ENCODE peak calls at places on chromosomes 16 and 17, in four cellular contexts. One of them, this sample, is unnamed.

GRCh38 chr16:71421911-71422310 is 19.9 kb downstream of the TLE7 start:
- DNase-seq in K562: peak
- DNase-seq in HL-60: peak
- DNase-seq in GM12878: no peak
- DNase-seq in this sample: no peak

GRCh38 chr17:14069251-14069981 is at the start of gene COX10:
- DNase-seq in K562: peak
- DNase-seq in HL-60: peak
- DNase-seq in GM12878: peak
- DNase-seq in this sample: peak

GRCh38 chr16:22813946-22814325 is at the start of gene HS3ST2:
- DNase-seq in K562: no peak
- DNase-seq in HL-60: peak
- DNase-seq in GM12878: no peak
- DNase-seq in this sample: no peak

GRCh38 chr16:49788505-49788904 is 67.4 kb downstream of the ZNF423 start:
- DNase-seq in K562: no peak
- DNase-seq in HL-60: no peak
- DNase-seq in GM12878: no peak
- DNase-seq in this sample: no peak

GRCh38 chr17:61402978-61403845 is 3.6 kb downstream of the TBX2 start:
- DNase-seq in K562: no peak
- DNase-seq in HL-60: no peak
- DNase-seq in GM12878: no peak
- DNase-seq in this sample: peak

GRCh38 chr16:2518823-2519710 is 1.1 kb upstream of the AMDHD2 start:
- DNase-seq in K562: no peak
- DNase-seq in HL-60: no peak
- DNase-seq in GM12878: no peak
- DNase-seq in this sample: no peak

GRCh38 chr16:87703835-87704375 is 61.9 kb downstream of the KLHDC4 start:
- DNase-seq in K562: no peak
- DNase-seq in HL-60: no peak
- DNase-seq in GM12878: no peak
- DNase-seq in this sample: no peak

GRCh38 chr17:66948061-66948750 is 16.3 kb upstream of the CACNG4 start:
- DNase-seq in K562: no peak
- DNase-seq in HL-60: no peak
- DNase-seq in GM12878: no peak
- DNase-seq in this sample: no peak

GRCh38 chr16:70738083-70738977 is 52.5 kb upstream of the MTSS2 start:
- DNase-seq in K562: peak
- DNase-seq in HL-60: peak
- DNase-seq in GM12878: no peak
- DNase-seq in this sample: no peak

GRCh38 chr17:43645765-43646481 is 15.8 kb downstream of the MEOX1 start:
- DNase-seq in K562: no peak
- DNase-seq in HL-60: no peak
- DNase-seq in GM12878: no peak
- DNase-seq in this sample: no peak

GRCh38 chr17:16215002-16215272 is 397 bp downstream of the NCOR1 start:
- DNase-seq in K562: peak
- DNase-seq in HL-60: peak
- DNase-seq in GM12878: no peak
- DNase-seq in this sample: peak

GRCh38 chr16:55622930-55623561 is 32.7 kb upstream of the SLC6A2 start:
- DNase-seq in K562: peak
- DNase-seq in HL-60: no peak
- DNase-seq in GM12878: no peak
- DNase-seq in this sample: no peak

GRCh38 chr17:63675231-63675606 is 24.7 kb downstream of the LIMD2 start:
- DNase-seq in K562: peak
- DNase-seq in HL-60: no peak
- DNase-seq in GM12878: no peak
- DNase-seq in this sample: no peak

GRCh38 chr16:4687416-4687815 is 5.9 kb upstream of the NUDT16L1 start:
- DNase-seq in K562: no peak
- DNase-seq in HL-60: no peak
- DNase-seq in GM12878: no peak
- DNase-seq in this sample: no peak

GRCh38 chr16:46650224-46650623 is 29.0 kb upstream of the SHCBP1 start:
- DNase-seq in K562: no peak
- DNase-seq in HL-60: no peak
- DNase-seq in GM12878: no peak
- DNase-seq in this sample: no peak

GRCh38 chr17:56756536-56756935 is 77.2 kb downstream of the C17orf67 start:
- DNase-seq in K562: no peak
- DNase-seq in HL-60: no peak
- DNase-seq in GM12878: no peak
- DNase-seq in this sample: no peak

GRCh38 chr17:50347894-50348291 is 2.0 kb downstream of the XYLT2 start:
- DNase-seq in K562: no peak
- DNase-seq in HL-60: no peak
- DNase-seq in GM12878: no peak
- DNase-seq in this sample: no peak

GRCh38 chr16:10620120-10620519 is 39.7 kb upstream of the EMP2 start:
- DNase-seq in K562: no peak
- DNase-seq in HL-60: no peak
- DNase-seq in GM12878: no peak
- DNase-seq in this sample: no peak

GRCh38 chr17:35121315-35121714 is at the start of gene FNDC8:
- DNase-seq in K562: no peak
- DNase-seq in HL-60: no peak
- DNase-seq in GM12878: no peak
- DNase-seq in this sample: no peak

GRCh38 chr17:5135726-5136579 is 20.1 kb downstream of the USP6 start:
- DNase-seq in K562: no peak
- DNase-seq in HL-60: no peak
- DNase-seq in GM12878: no peak
- DNase-seq in this sample: no peak

GRCh38 chr16:64545769-64546168 is 576.1 kb downstream of the CDH11 start:
- DNase-seq in K562: no peak
- DNase-seq in HL-60: no peak
- DNase-seq in GM12878: no peak
- DNase-seq in this sample: no peak

GRCh38 chr17:50421308-50422031 is 4.5 kb upstream of the ACSF2 start:
- DNase-seq in K562: peak
- DNase-seq in HL-60: no peak
- DNase-seq in GM12878: no peak
- DNase-seq in this sample: no peak

GRCh38 chr16:78444-79145 is 570 bp downstream of the MPG start:
- DNase-seq in K562: peak
- DNase-seq in HL-60: peak
- DNase-seq in GM12878: no peak
- DNase-seq in this sample: peak

GRCh38 chr17:10171057-10171456 is 27.3 kb downstream of the GAS7 start:
- DNase-seq in K562: no peak
- DNase-seq in HL-60: no peak
- DNase-seq in GM12878: no peak
- DNase-seq in this sample: no peak

GRCh38 chr16:4298761-4299522 is 16.9 kb upstream of the GLIS2 start:
- DNase-seq in K562: peak
- DNase-seq in HL-60: no peak
- DNase-seq in GM12878: no peak
- DNase-seq in this sample: no peak

GRCh38 chr17:6046431-6046830 is 23.7 kb upstream of the WSCD1 start:
- DNase-seq in K562: no peak
- DNase-seq in HL-60: no peak
- DNase-seq in GM12878: no peak
- DNase-seq in this sample: no peak

GRCh38 chr17:11898526-11899235 is 98.6 kb downstream of the ZNF18 start:
- DNase-seq in K562: no peak
- DNase-seq in HL-60: no peak
- DNase-seq in GM12878: no peak
- DNase-seq in this sample: no peak
- TF ChIP-seq SPI1 in K562: no peak
- TF ChIP-seq SPI1 in HL-60: no peak
- TF ChIP-seq SPI1 in GM12878: no peak
- TF ChIP-seq SPI1 in this sample: no peak

DNA sequence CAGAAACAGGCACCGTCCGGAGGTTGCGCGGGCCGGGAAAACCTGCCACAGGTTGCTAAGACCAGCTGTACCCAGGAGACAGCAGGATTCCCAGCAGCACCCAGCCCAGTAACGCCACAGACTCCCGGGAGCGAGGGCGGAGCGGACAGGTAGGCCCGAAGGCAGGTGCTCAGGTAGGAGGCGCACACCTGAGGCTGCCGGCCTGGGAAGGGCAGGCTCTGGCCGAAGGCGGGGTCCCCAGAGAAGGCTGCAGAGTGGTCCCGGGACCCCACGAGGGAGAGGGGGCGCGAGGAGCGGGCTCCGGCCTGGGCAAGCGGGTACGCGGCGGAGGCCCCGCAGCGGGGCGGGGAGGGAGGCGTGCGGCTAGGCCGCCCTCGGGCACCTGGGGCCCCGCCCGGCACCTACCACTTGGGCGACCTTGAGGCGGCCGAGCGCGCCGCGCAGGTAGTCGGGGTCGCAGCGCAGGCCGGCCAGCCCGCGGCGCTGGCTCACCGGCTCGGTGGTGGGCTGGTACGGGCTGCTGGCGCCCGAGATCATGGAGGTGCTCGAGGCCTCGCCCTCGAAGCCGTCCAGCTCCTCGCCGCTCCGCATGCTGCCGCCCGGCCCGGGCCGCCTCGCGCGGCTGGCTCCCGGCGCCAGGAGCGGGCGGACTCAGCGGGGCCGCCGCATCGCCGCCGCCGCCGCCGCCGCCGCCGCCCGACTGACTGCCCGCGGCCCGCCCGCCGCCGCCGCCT is 441 bp downstream of the CMTM4 start:
- DNase-seq in K562: peak
- DNase-seq in HL-60: no peak
- DNase-seq in GM12878: no peak
- DNase-seq in this sample: peak
- TF ChIP-seq SPI1 in K562: no peak
- TF ChIP-seq SPI1 in HL-60: no peak
- TF ChIP-seq SPI1 in GM12878: no peak
- TF ChIP-seq SPI1 in this sample: no peak

GRCh38 chr17:79522414-79522813 is 88.4 kb downstream of the RBFOX3 start:
- DNase-seq in K562: no peak
- DNase-seq in HL-60: no peak
- DNase-seq in GM12878: no peak
- DNase-seq in this sample: no peak
- TF ChIP-seq SPI1 in K562: no peak
- TF ChIP-seq SPI1 in HL-60: no peak
- TF ChIP-seq SPI1 in GM12878: no peak
- TF ChIP-seq SPI1 in this sample: no peak

GRCh38 chr17:37576281-37576680 is 32.9 kb downstream of the SYNRG start:
- DNase-seq in K562: no peak
- DNase-seq in HL-60: no peak
- DNase-seq in GM12878: no peak
- DNase-seq in this sample: no peak
- TF ChIP-seq SPI1 in K562: no peak
- TF ChIP-seq SPI1 in HL-60: no peak
- TF ChIP-seq SPI1 in GM12878: no peak
- TF ChIP-seq SPI1 in this sample: no peak

GRCh38 chr17:79672496-79672895 is 58.2 kb upstream of the ENPP7 start:
- DNase-seq in K562: no peak
- DNase-seq in HL-60: no peak
- DNase-seq in GM12878: no peak
- DNase-seq in this sample: no peak

GRCh38 chr17:79673517-79673916 is 57.2 kb upstream of the ENPP7 start:
- DNase-seq in K562: no peak
- DNase-seq in HL-60: no peak
- DNase-seq in GM12878: no peak
- DNase-seq in this sample: no peak

GRCh38 chr17:79669861-79670260 is 59.0 kb upstream of the RBFOX3 start:
- DNase-seq in K562: no peak
- DNase-seq in HL-60: no peak
- DNase-seq in GM12878: no peak
- DNase-seq in this sample: no peak

GRCh38 chr17:79670537-79671386 is 59.9 kb upstream of the RBFOX3 start:
- DNase-seq in K562: no peak
- DNase-seq in HL-60: no peak
- DNase-seq in GM12878: no peak
- DNase-seq in this sample: no peak

DNA sequence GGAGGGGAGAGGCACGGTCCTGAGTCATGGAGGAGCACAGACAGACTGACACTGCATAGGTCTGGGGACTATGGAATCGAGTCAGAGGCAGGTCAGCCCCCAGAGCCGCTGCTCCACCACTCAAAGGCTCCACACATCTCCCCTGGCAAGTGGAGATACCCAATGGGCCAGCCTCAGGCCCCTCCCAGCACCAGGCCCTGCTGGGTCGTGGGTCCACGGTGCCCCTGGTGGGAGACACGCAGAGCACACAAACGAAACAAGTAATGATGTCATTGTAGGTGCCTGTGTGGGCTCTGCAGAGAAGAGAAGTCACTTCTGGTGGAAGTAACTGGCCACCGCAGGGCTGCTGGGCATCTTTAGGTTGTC is 59.4 kb upstream of the ENPP7 start:
- DNase-seq in K562: no peak
- DNase-seq in HL-60: no peak
- DNase-seq in GM12878: no peak
- DNase-seq in this sample: no peak
- TF ChIP-seq SPI1 in K562: no peak
- TF ChIP-seq SPI1 in HL-60: no peak
- TF ChIP-seq SPI1 in GM12878: no peak
- TF ChIP-seq SPI1 in this sample: no peak